ENCODE peak calls at places on chromosomes 13 and 19, in seven cellular contexts. One of them, this sample, is unnamed.

GRCh38 chr13:101707659-101708058 is 255.2 kb downstream of the ITGBL1 start:
- DNase-seq in endothelial cell: no peak
- DNase-seq in mucosa of descending colon: no peak
- DNase-seq in WTC11: no peak
- DNase-seq in fibroblast of the aortic adventitia: no peak
- DNase-seq in lower leg skin: no peak
- DNase-seq in GM13976: no peak
- DNase-seq in this sample: no peak

GRCh38 chr19:4570423-4570822 is 10.9 kb upstream of the SEMA6B start:
- DNase-seq in endothelial cell: no peak
- DNase-seq in mucosa of descending colon: no peak
- DNase-seq in WTC11: no peak
- DNase-seq in fibroblast of the aortic adventitia: no peak
- DNase-seq in lower leg skin: no peak
- DNase-seq in GM13976: no peak
- DNase-seq in this sample: no peak

GRCh38 chr19:46488551-46488950 is 7.1 kb downstream of the PNMA8B start:
- DNase-seq in endothelial cell: no peak
- DNase-seq in mucosa of descending colon: no peak
- DNase-seq in WTC11: no peak
- DNase-seq in fibroblast of the aortic adventitia: no peak
- DNase-seq in lower leg skin: no peak
- DNase-seq in GM13976: peak
- DNase-seq in this sample: no peak

GRCh38 chr13:94234766-94235165 is 244.7 kb downstream of the DCT start:
- DNase-seq in endothelial cell: no peak
- DNase-seq in mucosa of descending colon: no peak
- DNase-seq in WTC11: no peak
- DNase-seq in fibroblast of the aortic adventitia: no peak
- DNase-seq in lower leg skin: no peak
- DNase-seq in GM13976: no peak
- DNase-seq in this sample: no peak

GRCh38 chr13:112910616-112911280 is 58.3 kb upstream of the MCF2L start:
- DNase-seq in endothelial cell: no peak
- DNase-seq in mucosa of descending colon: no peak
- DNase-seq in WTC11: no peak
- DNase-seq in fibroblast of the aortic adventitia: no peak
- DNase-seq in lower leg skin: no peak
- DNase-seq in GM13976: no peak
- DNase-seq in this sample: no peak

GRCh38 chr19:40716031-40716654 is 543 bp downstream of the COQ8B start:
- DNase-seq in endothelial cell: no peak
- DNase-seq in mucosa of descending colon: peak
- DNase-seq in WTC11: no peak
- DNase-seq in fibroblast of the aortic adventitia: no peak
- DNase-seq in lower leg skin: peak
- DNase-seq in GM13976: no peak
- DNase-seq in this sample: peak

GRCh38 chr19:7494416-7495098 is 5.7 kb upstream of the PEX11G start:
- DNase-seq in endothelial cell: no peak
- DNase-seq in mucosa of descending colon: no peak
- DNase-seq in WTC11: no peak
- DNase-seq in fibroblast of the aortic adventitia: peak
- DNase-seq in lower leg skin: no peak
- DNase-seq in GM13976: no peak
- DNase-seq in this sample: no peak

GRCh38 chr13:24004142-24004541 is 106.8 kb upstream of the C1QTNF9B start:
- DNase-seq in endothelial cell: no peak
- DNase-seq in mucosa of descending colon: no peak
- DNase-seq in WTC11: no peak
- DNase-seq in fibroblast of the aortic adventitia: no peak
- DNase-seq in lower leg skin: no peak
- DNase-seq in GM13976: no peak
- DNase-seq in this sample: no peak

GRCh38 chr13:67520886-67521285 is 290.8 kb upstream of the PCDH9 start:
- DNase-seq in endothelial cell: no peak
- DNase-seq in mucosa of descending colon: no peak
- DNase-seq in WTC11: no peak
- DNase-seq in fibroblast of the aortic adventitia: no peak
- DNase-seq in lower leg skin: no peak
- DNase-seq in GM13976: no peak
- DNase-seq in this sample: no peak

GRCh38 chr13:87851395-87851794 is 180.2 kb downstream of the SLITRK5 start:
- DNase-seq in endothelial cell: no peak
- DNase-seq in mucosa of descending colon: no peak
- DNase-seq in WTC11: no peak
- DNase-seq in fibroblast of the aortic adventitia: no peak
- DNase-seq in lower leg skin: no peak
- DNase-seq in GM13976: no peak
- DNase-seq in this sample: no peak

GRCh38 chr13:53150568-53150967 is 122.0 kb downstream of the OLFM4 start:
- DNase-seq in endothelial cell: no peak
- DNase-seq in mucosa of descending colon: no peak
- DNase-seq in WTC11: no peak
- DNase-seq in fibroblast of the aortic adventitia: no peak
- DNase-seq in lower leg skin: no peak
- DNase-seq in GM13976: no peak
- DNase-seq in this sample: no peak

GRCh38 chr19:44847144-44848035 is 1.3 kb downstream of the NECTIN2 start:
- DNase-seq in endothelial cell: peak
- DNase-seq in mucosa of descending colon: peak
- DNase-seq in WTC11: peak
- DNase-seq in fibroblast of the aortic adventitia: peak
- DNase-seq in lower leg skin: peak
- DNase-seq in GM13976: no peak
- DNase-seq in this sample: no peak

GRCh38 chr13:114140131-114140908 is 7.9 kb upstream of the RASA3 start:
- DNase-seq in endothelial cell: no peak
- DNase-seq in mucosa of descending colon: peak
- DNase-seq in WTC11: peak
- DNase-seq in fibroblast of the aortic adventitia: no peak
- DNase-seq in lower leg skin: no peak
- DNase-seq in GM13976: no peak
- DNase-seq in this sample: no peak

GRCh38 chr13:78137404-78138142 is 218.9 kb upstream of the EDNRB start:
- DNase-seq in endothelial cell: peak
- DNase-seq in mucosa of descending colon: peak
- DNase-seq in WTC11: peak
- DNase-seq in fibroblast of the aortic adventitia: peak
- DNase-seq in lower leg skin: no peak
- DNase-seq in GM13976: peak
- DNase-seq in this sample: peak

GRCh38 chr19:17886515-17886914 is 14.8 kb downstream of the SLC5A5 start:
- DNase-seq in endothelial cell: no peak
- DNase-seq in mucosa of descending colon: no peak
- DNase-seq in WTC11: no peak
- DNase-seq in fibroblast of the aortic adventitia: no peak
- DNase-seq in lower leg skin: no peak
- DNase-seq in GM13976: no peak
- DNase-seq in this sample: no peak

DNA sequence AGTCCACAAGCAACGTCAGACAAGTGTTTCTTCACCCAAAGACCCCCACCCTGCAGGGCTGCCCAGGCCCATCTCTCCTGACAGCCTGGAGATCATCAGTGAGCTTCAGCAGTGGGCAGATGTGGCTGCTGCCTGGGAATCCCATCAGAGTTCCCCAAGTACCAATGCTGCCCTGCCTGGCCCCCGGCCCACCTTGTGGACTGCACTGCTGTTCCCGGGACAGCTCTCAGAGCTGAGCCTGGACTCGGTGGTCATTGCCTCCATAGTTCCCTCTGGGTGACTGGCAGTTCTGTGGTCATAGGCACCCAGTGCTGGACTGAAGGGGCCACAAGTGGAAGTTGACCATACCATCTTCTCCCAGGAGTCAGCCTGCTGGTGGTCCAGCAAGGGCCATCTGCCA is 24.5 kb upstream of the ZNF492 start:
- DNase-seq in endothelial cell: no peak
- DNase-seq in mucosa of descending colon: no peak
- DNase-seq in WTC11: no peak
- DNase-seq in fibroblast of the aortic adventitia: no peak
- DNase-seq in lower leg skin: no peak
- DNase-seq in GM13976: no peak
- DNase-seq in this sample: no peak
- TF ChIP-seq CTCF in endothelial cell: no peak
- TF ChIP-seq CTCF in mucosa of descending colon: no peak
- TF ChIP-seq CTCF in WTC11: no peak
- TF ChIP-seq CTCF in fibroblast of the aortic adventitia: no peak
- TF ChIP-seq CTCF in lower leg skin: no peak
- TF ChIP-seq CTCF in GM13976: no peak
- TF ChIP-seq CTCF in this sample: no peak

DNA sequence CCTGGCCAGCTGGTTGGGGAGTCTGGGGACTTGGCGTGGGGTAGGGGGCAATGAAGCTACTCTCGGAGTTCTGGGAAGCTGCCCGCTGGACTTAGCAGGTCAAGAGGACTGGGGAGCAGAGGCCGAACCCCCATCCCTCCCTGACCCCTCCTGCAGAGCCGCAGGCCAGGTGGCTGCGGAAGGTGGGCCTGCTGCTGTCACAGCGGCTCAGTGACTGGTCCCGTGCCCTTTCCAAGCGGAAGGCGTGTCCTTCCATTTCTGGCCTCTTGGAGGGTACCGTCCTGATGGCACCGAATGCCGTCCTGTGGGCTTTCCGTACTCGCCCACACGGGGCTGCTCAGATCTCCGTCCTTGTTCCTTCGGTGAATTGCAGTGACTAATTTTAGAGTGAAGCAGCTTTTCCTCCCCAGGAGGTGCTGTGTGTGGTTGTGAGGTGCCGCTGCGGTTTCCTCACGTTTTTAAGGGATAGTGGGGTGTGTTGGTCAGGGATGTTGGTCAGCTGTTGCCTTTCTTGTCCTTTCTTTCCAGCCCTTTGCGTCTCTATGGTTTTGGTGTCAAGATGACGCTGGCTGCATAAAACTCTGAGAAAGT is 20.8 kb downstream of the DOT1L start:
- DNase-seq in endothelial cell: no peak
- DNase-seq in mucosa of descending colon: no peak
- DNase-seq in WTC11: no peak
- DNase-seq in fibroblast of the aortic adventitia: no peak
- DNase-seq in lower leg skin: no peak
- DNase-seq in GM13976: no peak
- DNase-seq in this sample: no peak
- TF ChIP-seq CTCF in endothelial cell: no peak
- TF ChIP-seq CTCF in mucosa of descending colon: no peak
- TF ChIP-seq CTCF in WTC11: no peak
- TF ChIP-seq CTCF in fibroblast of the aortic adventitia: no peak
- TF ChIP-seq CTCF in lower leg skin: no peak
- TF ChIP-seq CTCF in GM13976: no peak
- TF ChIP-seq CTCF in this sample: no peak

DNA sequence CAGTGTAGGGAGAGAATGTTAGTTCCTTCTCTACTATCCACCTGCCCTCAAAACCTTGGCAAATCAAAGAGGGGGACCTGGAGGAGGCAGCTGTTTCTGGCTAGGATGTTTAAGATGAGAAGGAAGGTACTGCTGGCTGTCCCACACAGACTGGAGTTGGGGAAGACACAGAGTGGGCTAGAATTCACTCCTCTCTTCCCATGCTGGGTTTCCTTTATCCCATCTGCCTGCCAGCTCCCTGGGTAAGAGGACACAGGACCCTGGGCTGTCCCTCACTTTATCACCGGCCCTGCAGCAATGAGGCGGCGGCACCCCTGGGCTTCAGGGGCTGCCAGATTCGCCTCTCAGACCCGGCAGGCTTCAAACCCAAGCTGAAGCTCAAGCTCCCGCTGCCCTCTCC is 69.5 kb downstream of the KLF2 start:
- DNase-seq in endothelial cell: no peak
- DNase-seq in mucosa of descending colon: no peak
- DNase-seq in WTC11: no peak
- DNase-seq in fibroblast of the aortic adventitia: no peak
- DNase-seq in lower leg skin: no peak
- DNase-seq in GM13976: no peak
- DNase-seq in this sample: no peak
- TF ChIP-seq CTCF in endothelial cell: no peak
- TF ChIP-seq CTCF in mucosa of descending colon: no peak
- TF ChIP-seq CTCF in WTC11: no peak
- TF ChIP-seq CTCF in fibroblast of the aortic adventitia: no peak
- TF ChIP-seq CTCF in lower leg skin: no peak
- TF ChIP-seq CTCF in GM13976: no peak
- TF ChIP-seq CTCF in this sample: no peak

DNA sequence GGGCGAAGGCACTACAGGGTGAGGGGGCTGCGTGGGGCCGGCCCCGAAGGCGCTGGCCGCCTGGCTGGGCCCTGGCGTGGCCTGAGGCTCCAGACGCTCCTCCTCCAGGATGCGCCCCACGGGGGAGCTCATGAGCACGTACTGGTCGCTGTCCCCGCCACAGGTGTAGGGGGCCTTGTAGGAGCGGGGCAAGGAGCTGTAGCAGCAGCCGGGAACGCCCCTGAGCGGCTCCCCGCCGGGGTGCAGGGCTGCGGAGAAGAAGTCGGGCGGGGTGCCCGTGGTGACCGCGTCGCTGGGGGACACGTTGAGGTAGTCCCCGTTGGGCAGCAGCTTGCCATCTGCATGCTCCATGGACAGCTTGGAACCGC is 3.0 kb downstream of the IRS2 start:
- DNase-seq in endothelial cell: peak
- DNase-seq in mucosa of descending colon: peak
- DNase-seq in WTC11: peak
- DNase-seq in fibroblast of the aortic adventitia: no peak
- DNase-seq in lower leg skin: no peak
- DNase-seq in GM13976: no peak
- DNase-seq in this sample: no peak
- TF ChIP-seq CTCF in endothelial cell: no peak
- TF ChIP-seq CTCF in mucosa of descending colon: no peak
- TF ChIP-seq CTCF in WTC11: no peak
- TF ChIP-seq CTCF in fibroblast of the aortic adventitia: no peak
- TF ChIP-seq CTCF in lower leg skin: no peak
- TF ChIP-seq CTCF in GM13976: no peak
- TF ChIP-seq CTCF in this sample: no peak

GRCh38 chr13:111153977-111154332 is 38.8 kb downstream of the ARHGEF7 start:
- DNase-seq in endothelial cell: no peak
- DNase-seq in mucosa of descending colon: no peak
- DNase-seq in WTC11: no peak
- DNase-seq in fibroblast of the aortic adventitia: no peak
- DNase-seq in lower leg skin: peak
- DNase-seq in GM13976: no peak
- DNase-seq in this sample: peak
- TF ChIP-seq CTCF in endothelial cell: no peak
- TF ChIP-seq CTCF in mucosa of descending colon: no peak
- TF ChIP-seq CTCF in WTC11: no peak
- TF ChIP-seq CTCF in fibroblast of the aortic adventitia: peak
- TF ChIP-seq CTCF in lower leg skin: no peak
- TF ChIP-seq CTCF in GM13976: peak
- TF ChIP-seq CTCF in this sample: peak

GRCh38 chr19:51321799-51322198 is 10.4 kb downstream of the IGLON5 start:
- DNase-seq in endothelial cell: no peak
- DNase-seq in mucosa of descending colon: no peak
- DNase-seq in WTC11: no peak
- DNase-seq in fibroblast of the aortic adventitia: no peak
- DNase-seq in lower leg skin: no peak
- DNase-seq in GM13976: no peak
- DNase-seq in this sample: no peak
- TF ChIP-seq CTCF in endothelial cell: no peak
- TF ChIP-seq CTCF in mucosa of descending colon: no peak
- TF ChIP-seq CTCF in WTC11: no peak
- TF ChIP-seq CTCF in fibroblast of the aortic adventitia: no peak
- TF ChIP-seq CTCF in lower leg skin: no peak
- TF ChIP-seq CTCF in GM13976: no peak
- TF ChIP-seq CTCF in this sample: no peak

DNA sequence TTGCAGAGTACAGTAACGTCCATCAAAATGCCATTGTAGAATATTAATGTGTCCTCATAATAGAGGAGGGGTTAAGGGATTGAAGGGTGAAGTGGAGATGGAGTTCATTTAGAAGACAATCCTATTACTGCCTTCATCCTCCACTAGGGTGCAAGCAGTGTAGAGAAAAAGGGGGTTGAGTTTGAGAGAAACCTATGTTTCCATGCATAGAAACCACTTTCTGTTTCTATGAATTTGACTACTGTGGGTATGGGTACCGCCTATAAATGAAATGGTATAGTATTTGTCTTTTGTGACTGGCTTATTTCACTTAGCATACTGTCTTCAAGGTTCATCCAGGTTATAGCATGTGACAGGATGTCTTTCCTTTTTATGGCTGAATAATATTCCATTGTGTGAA is 156.0 kb downstream of the GGACT start:
- DNase-seq in endothelial cell: no peak
- DNase-seq in mucosa of descending colon: no peak
- DNase-seq in WTC11: no peak
- DNase-seq in fibroblast of the aortic adventitia: no peak
- DNase-seq in lower leg skin: no peak
- DNase-seq in GM13976: no peak
- DNase-seq in this sample: no peak
- TF ChIP-seq CTCF in endothelial cell: no peak
- TF ChIP-seq CTCF in mucosa of descending colon: no peak
- TF ChIP-seq CTCF in WTC11: no peak
- TF ChIP-seq CTCF in fibroblast of the aortic adventitia: no peak
- TF ChIP-seq CTCF in lower leg skin: no peak
- TF ChIP-seq CTCF in GM13976: no peak
- TF ChIP-seq CTCF in this sample: no peak

This sample was measured in GM13977.